ENCODE peak calls at places on chromosomes 3 and 15, in nine cellular contexts. One of them, this sample, is unnamed.

GRCh38 chr3:121962443-121962842 is 59.6 kb downstream of the ILDR1 start:
- DNase-seq in activated CD8-positive, alpha-beta memory T cell treated with anti-CD3 and anti-CD28 coated beads for 24 hours: no peak
- DNase-seq in activated T-helper 1 cell treated with anti-CD3 and anti-CD28 coated beads, Interleukin-12 subunit alpha, Interleukin-12 subunit beta, Interleukin-2, Interleukin-4 antibody, amounts not matched to agents 30 ng/mL and 10 ng/mL and 1 ng/mL, durations not matched to agents 14 hours and 24 hours and 36 hours: no peak
- DNase-seq in NCI-H1105: no peak
- DNase-seq in cortex of kidney: no peak
- DNase-seq in kidney tubule cell: no peak
- DNase-seq in NK-92 treated with Interleukin-12 subunit alpha and Interleukin-12 subunit beta, amount 100 ng/mL, for 24 hours: no peak
- DNase-seq in GM04504: no peak
- DNase-seq in PC-3: no peak
- DNase-seq in this sample: no peak

GRCh38 chr3:148962513-148962912 is 28.8 kb upstream of the GYG1 start:
- DNase-seq in activated CD8-positive, alpha-beta memory T cell treated with anti-CD3 and anti-CD28 coated beads for 24 hours: no peak
- DNase-seq in activated T-helper 1 cell treated with anti-CD3 and anti-CD28 coated beads, Interleukin-12 subunit alpha, Interleukin-12 subunit beta, Interleukin-2, Interleukin-4 antibody, amounts not matched to agents 30 ng/mL and 10 ng/mL and 1 ng/mL, durations not matched to agents 14 hours and 24 hours and 36 hours: no peak
- DNase-seq in NCI-H1105: no peak
- DNase-seq in cortex of kidney: no peak
- DNase-seq in kidney tubule cell: peak
- DNase-seq in NK-92 treated with Interleukin-12 subunit alpha and Interleukin-12 subunit beta, amount 100 ng/mL, for 24 hours: no peak
- DNase-seq in GM04504: peak
- DNase-seq in PC-3: peak
- DNase-seq in this sample: peak

GRCh38 chr15:101463265-101463664 is 26.2 kb downstream of the PCSK6 start:
- DNase-seq in activated CD8-positive, alpha-beta memory T cell treated with anti-CD3 and anti-CD28 coated beads for 24 hours: no peak
- DNase-seq in activated T-helper 1 cell treated with anti-CD3 and anti-CD28 coated beads, Interleukin-12 subunit alpha, Interleukin-12 subunit beta, Interleukin-2, Interleukin-4 antibody, amounts not matched to agents 30 ng/mL and 10 ng/mL and 1 ng/mL, durations not matched to agents 14 hours and 24 hours and 36 hours: no peak
- DNase-seq in NCI-H1105: no peak
- DNase-seq in cortex of kidney: no peak
- DNase-seq in kidney tubule cell: no peak
- DNase-seq in NK-92 treated with Interleukin-12 subunit alpha and Interleukin-12 subunit beta, amount 100 ng/mL, for 24 hours: no peak
- DNase-seq in GM04504: no peak
- DNase-seq in PC-3: no peak
- DNase-seq in this sample: no peak

GRCh38 chr3:56976666-56977560 is 83.6 kb upstream of the SPATA12 start:
- DNase-seq in activated CD8-positive, alpha-beta memory T cell treated with anti-CD3 and anti-CD28 coated beads for 24 hours: no peak
- DNase-seq in activated T-helper 1 cell treated with anti-CD3 and anti-CD28 coated beads, Interleukin-12 subunit alpha, Interleukin-12 subunit beta, Interleukin-2, Interleukin-4 antibody, amounts not matched to agents 30 ng/mL and 10 ng/mL and 1 ng/mL, durations not matched to agents 14 hours and 24 hours and 36 hours: no peak
- DNase-seq in NCI-H1105: peak
- DNase-seq in cortex of kidney: no peak
- DNase-seq in kidney tubule cell: no peak
- DNase-seq in NK-92 treated with Interleukin-12 subunit alpha and Interleukin-12 subunit beta, amount 100 ng/mL, for 24 hours: no peak
- DNase-seq in GM04504: no peak
- DNase-seq in PC-3: no peak
- DNase-seq in this sample: peak

GRCh38 chr3:48464713-48465221 is 18.2 kb downstream of the ATRIP start:
- DNase-seq in activated CD8-positive, alpha-beta memory T cell treated with anti-CD3 and anti-CD28 coated beads for 24 hours: no peak
- DNase-seq in activated T-helper 1 cell treated with anti-CD3 and anti-CD28 coated beads, Interleukin-12 subunit alpha, Interleukin-12 subunit beta, Interleukin-2, Interleukin-4 antibody, amounts not matched to agents 30 ng/mL and 10 ng/mL and 1 ng/mL, durations not matched to agents 14 hours and 24 hours and 36 hours: no peak
- DNase-seq in NCI-H1105: no peak
- DNase-seq in cortex of kidney: no peak
- DNase-seq in kidney tubule cell: no peak
- DNase-seq in NK-92 treated with Interleukin-12 subunit alpha and Interleukin-12 subunit beta, amount 100 ng/mL, for 24 hours: no peak
- DNase-seq in GM04504: no peak
- DNase-seq in PC-3: no peak
- DNase-seq in this sample: no peak

GRCh38 chr3:63295806-63296205 is 17.7 kb downstream of the SYNPR start:
- DNase-seq in activated CD8-positive, alpha-beta memory T cell treated with anti-CD3 and anti-CD28 coated beads for 24 hours: no peak
- DNase-seq in activated T-helper 1 cell treated with anti-CD3 and anti-CD28 coated beads, Interleukin-12 subunit alpha, Interleukin-12 subunit beta, Interleukin-2, Interleukin-4 antibody, amounts not matched to agents 30 ng/mL and 10 ng/mL and 1 ng/mL, durations not matched to agents 14 hours and 24 hours and 36 hours: no peak
- DNase-seq in NCI-H1105: no peak
- DNase-seq in cortex of kidney: no peak
- DNase-seq in kidney tubule cell: no peak
- DNase-seq in NK-92 treated with Interleukin-12 subunit alpha and Interleukin-12 subunit beta, amount 100 ng/mL, for 24 hours: no peak
- DNase-seq in GM04504: no peak
- DNase-seq in PC-3: no peak
- DNase-seq in this sample: no peak

GRCh38 chr3:98906230-98906629 is 4.7 kb upstream of the DCBLD2 start:
- DNase-seq in activated CD8-positive, alpha-beta memory T cell treated with anti-CD3 and anti-CD28 coated beads for 24 hours: no peak
- DNase-seq in activated T-helper 1 cell treated with anti-CD3 and anti-CD28 coated beads, Interleukin-12 subunit alpha, Interleukin-12 subunit beta, Interleukin-2, Interleukin-4 antibody, amounts not matched to agents 30 ng/mL and 10 ng/mL and 1 ng/mL, durations not matched to agents 14 hours and 24 hours and 36 hours: no peak
- DNase-seq in NCI-H1105: no peak
- DNase-seq in cortex of kidney: no peak
- DNase-seq in kidney tubule cell: peak
- DNase-seq in NK-92 treated with Interleukin-12 subunit alpha and Interleukin-12 subunit beta, amount 100 ng/mL, for 24 hours: no peak
- DNase-seq in GM04504: peak
- DNase-seq in PC-3: peak
- DNase-seq in this sample: peak

GRCh38 chr3:3212781-3213416 is 33.4 kb upstream of the CRBN start:
- DNase-seq in activated CD8-positive, alpha-beta memory T cell treated with anti-CD3 and anti-CD28 coated beads for 24 hours: no peak
- DNase-seq in activated T-helper 1 cell treated with anti-CD3 and anti-CD28 coated beads, Interleukin-12 subunit alpha, Interleukin-12 subunit beta, Interleukin-2, Interleukin-4 antibody, amounts not matched to agents 30 ng/mL and 10 ng/mL and 1 ng/mL, durations not matched to agents 14 hours and 24 hours and 36 hours: no peak
- DNase-seq in NCI-H1105: no peak
- DNase-seq in cortex of kidney: no peak
- DNase-seq in kidney tubule cell: no peak
- DNase-seq in NK-92 treated with Interleukin-12 subunit alpha and Interleukin-12 subunit beta, amount 100 ng/mL, for 24 hours: no peak
- DNase-seq in GM04504: no peak
- DNase-seq in PC-3: no peak
- DNase-seq in this sample: no peak

GRCh38 chr15:48802867-48803266 is 8.0 kb downstream of the CEP152 start:
- DNase-seq in activated CD8-positive, alpha-beta memory T cell treated with anti-CD3 and anti-CD28 coated beads for 24 hours: no peak
- DNase-seq in activated T-helper 1 cell treated with anti-CD3 and anti-CD28 coated beads, Interleukin-12 subunit alpha, Interleukin-12 subunit beta, Interleukin-2, Interleukin-4 antibody, amounts not matched to agents 30 ng/mL and 10 ng/mL and 1 ng/mL, durations not matched to agents 14 hours and 24 hours and 36 hours: no peak
- DNase-seq in NCI-H1105: no peak
- DNase-seq in cortex of kidney: no peak
- DNase-seq in kidney tubule cell: peak
- DNase-seq in NK-92 treated with Interleukin-12 subunit alpha and Interleukin-12 subunit beta, amount 100 ng/mL, for 24 hours: no peak
- DNase-seq in GM04504: peak
- DNase-seq in PC-3: peak
- DNase-seq in this sample: peak

This sample was measured in fibroblast of villous mesenchyme.